ENCODE peak calls at places on chromosomes 3 and 15, in six cellular contexts. P, O, R, G, N and U are unnamed samples.

GRCh38 chr3:195106418-195106906 is 164.5 kb downstream of the XXYLT1 start:
- DNase-seq in P (peak; percentile 71), G (peak; percentile 94), N (peak; percentile 53), R (no peak), O (peak; percentile 25), U (no peak)

GRCh38 chr3:197792019-197792647 is 1.1 kb downstream of the LRCH3 start:
- DNase-seq in N (peak; percentile 42), O (no peak), R (no peak), G (no peak), P (peak; percentile 23), U (no peak)

GRCh38 chr3:133964547-133964946 is 65.2 kb downstream of the SLCO2A1 start:
- DNase-seq in O (peak; percentile 19), P (no peak), R (no peak), G (peak; percentile 40), N (no peak), U (no peak)

GRCh38 chr15:40844543-40844981 is 714 bp downstream of the SPINT1 start:
- DNase-seq in N (no peak), G (peak; percentile 87), P (peak; percentile 31), O (no peak), R (no peak), U (no peak)

GRCh38 chr3:17798000-17798399 is 55.6 kb upstream of the TBC1D5 start:
- DNase-seq in G (no peak), P (no peak), N (no peak), O (no peak), R (no peak), U (no peak)

GRCh38 chr3:25468866-25469319 is 40.8 kb downstream of the RARB start:
- DNase-seq in G (peak; percentile 81), N (peak; percentile 75), O (no peak), P (no peak), R (peak; percentile 72), U (peak; percentile 74)

GRCh38 chr15:77191230-77191834 is 120.4 kb upstream of the TSPAN3 start:
- DNase-seq in P (no peak), O (no peak), N (no peak), G (no peak), R (no peak), U (no peak)

GRCh38 chr3:42090973-42091731 is at the start of gene TRAK1:
- DNase-seq in O (peak; percentile 95), P (no peak), N (peak; percentile 62), G (peak; percentile 39), R (peak; percentile 78), U (no peak)

GRCh38 chr3:140081836-140082331 is 146.9 kb downstream of the CLSTN2 start:
- DNase-seq in N (no peak), G (no peak), P (no peak), R (no peak), O (no peak), U (no peak)

GRCh38 chr3:11733914-11734313 is 90.2 kb upstream of the VGLL4 start:
- DNase-seq in N (no peak), R (no peak), O (no peak), P (no peak), G (no peak), U (no peak)

GRCh38 chr3:112149136-112149535 is 16.1 kb upstream of the GCSAM start:
- DNase-seq in O (peak; percentile 93), N (peak; percentile 10), G (no peak), R (no peak), P (no peak), U (no peak)

GRCh38 chr15:52334491-52335160 is 39.0 kb upstream of the MYO5C start:
- DNase-seq in P (no peak), N (no peak), O (peak; percentile 91), R (no peak), G (no peak), U (no peak)

GRCh38 chr15:80019168-80019745 is 40.2 kb upstream of the ZFAND6 start:
- DNase-seq in O (no peak), N (no peak), R (no peak), G (no peak), P (no peak), U (no peak)

GRCh38 chr15:63308947-63309346 is 31.5 kb downstream of the APH1B start:
- DNase-seq in O (no peak), N (no peak), G (no peak), P (no peak), R (no peak), U (no peak)

GRCh38 chr3:114408763-114409162 is 114.9 kb downstream of the TIGIT start:
- DNase-seq in O (no peak), N (peak; percentile 35), G (no peak), R (no peak), P (no peak), U (no peak)

GRCh38 chr15:98213346-98213979 is 253.0 kb downstream of the ARRDC4 start:
- DNase-seq in N (no peak), G (no peak), R (no peak), O (no peak), P (no peak), U (no peak)

GRCh38 chr15:88382482-88382983 is 84.7 kb downstream of the MRPL46 start:
- DNase-seq in G (no peak), R (no peak), N (no peak), P (no peak), O (peak; percentile 13), U (no peak)

GRCh38 chr3:105355355-105356063 is 11.2 kb upstream of the ALCAM start:
- DNase-seq in O (peak; percentile 44), R (no peak), G (no peak), P (no peak), N (peak; percentile 34), U (no peak)

GRCh38 chr15:96882361-96882760 is 551.9 kb downstream of the NR2F2 start:
- DNase-seq in O (no peak), N (peak; percentile 10), R (no peak), G (no peak), P (no peak), U (no peak)

GRCh38 chr15:101437209-101437608 is 52.3 kb downstream of the PCSK6 start:
- DNase-seq in N (no peak), O (no peak), G (no peak), R (no peak), P (no peak), U (no peak)

GRCh38 chr3:37139567-37140052 is 34.8 kb downstream of the LRRFIP2 start:
- DNase-seq in O (no peak), P (no peak), N (no peak), R (no peak), G (no peak), U (no peak)

GRCh38 chr15:61195116-61196002 is 33.7 kb downstream of the RORA start:
- DNase-seq in P (no peak), G (no peak), N (peak; percentile 63), O (peak; percentile 17), R (peak; percentile 8), U (no peak)

GRCh38 chr15:61951949-61952348 is 108.3 kb downstream of the VPS13C start:
- DNase-seq in O (no peak), P (no peak), G (no peak), R (no peak), N (no peak), U (no peak)

DNA sequence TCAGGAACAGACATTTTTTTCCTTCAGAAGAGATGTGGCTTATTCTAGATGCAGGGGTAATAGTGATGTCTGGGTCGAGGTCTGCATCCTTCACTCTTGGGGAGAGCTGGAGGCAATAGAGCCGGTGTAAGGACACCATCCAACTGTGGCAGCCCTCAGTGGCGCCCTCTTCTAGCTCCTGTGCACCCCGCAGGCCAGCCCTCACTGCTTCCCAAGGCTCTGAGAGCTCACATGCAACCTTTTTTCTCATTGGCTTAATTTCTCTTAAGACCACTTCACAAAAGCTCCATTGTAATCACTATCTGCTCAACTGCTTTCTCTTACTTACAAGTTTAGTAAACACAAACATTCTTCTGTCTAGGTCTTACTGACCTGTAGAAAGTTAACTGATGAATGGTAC is 3.9 kb upstream of the VPS8 start:
- DNase-seq in P (no peak), N (no peak), G (no peak), O (no peak), R (no peak), U (no peak)
- TF ChIP-seq CTCF in P (peak; percentile 15), N (peak; percentile 27), G (no peak), O (peak; percentile 19), R (peak; percentile 32), U (no peak)

DNA sequence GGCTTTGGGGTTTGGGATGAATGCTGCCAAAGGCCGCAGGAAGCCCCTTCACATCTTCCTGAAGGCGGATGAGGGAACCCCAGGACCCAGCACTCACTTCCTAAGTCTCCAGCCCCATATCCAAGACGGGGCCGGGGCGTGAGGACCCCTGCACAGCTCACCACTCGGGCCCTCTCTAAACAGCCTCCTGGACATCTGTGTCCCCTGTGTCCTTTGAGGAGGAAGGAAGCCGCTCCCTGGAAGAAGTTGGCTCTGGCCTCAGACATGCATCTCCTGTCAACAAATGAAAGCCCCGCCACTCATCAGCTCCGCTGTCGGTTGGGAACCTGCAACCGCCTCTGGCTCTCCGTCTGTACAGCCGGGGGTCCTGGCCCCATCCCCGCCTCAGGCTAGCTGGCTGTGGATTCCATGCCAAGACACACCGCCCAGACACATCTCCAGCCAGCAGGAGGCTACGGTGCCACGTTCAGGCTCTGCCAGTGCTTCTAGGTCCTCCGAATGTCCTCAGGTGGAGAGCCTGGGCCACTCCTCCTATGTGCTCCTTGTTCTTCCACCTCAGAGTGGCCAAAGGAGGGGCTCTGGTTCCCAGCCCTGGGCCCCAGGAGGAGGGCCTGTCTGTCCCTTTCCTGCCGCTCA is 140.0 kb upstream of the MEF2A start:
- DNase-seq in R (no peak), G (peak; percentile 59), N (no peak), P (no peak), O (peak; percentile 24), U (no peak)
- TF ChIP-seq CTCF in R (peak; percentile 4), G (no peak), N (peak; percentile 10), P (no peak), O (peak; percentile 46), U (peak; percentile 5)

DNA sequence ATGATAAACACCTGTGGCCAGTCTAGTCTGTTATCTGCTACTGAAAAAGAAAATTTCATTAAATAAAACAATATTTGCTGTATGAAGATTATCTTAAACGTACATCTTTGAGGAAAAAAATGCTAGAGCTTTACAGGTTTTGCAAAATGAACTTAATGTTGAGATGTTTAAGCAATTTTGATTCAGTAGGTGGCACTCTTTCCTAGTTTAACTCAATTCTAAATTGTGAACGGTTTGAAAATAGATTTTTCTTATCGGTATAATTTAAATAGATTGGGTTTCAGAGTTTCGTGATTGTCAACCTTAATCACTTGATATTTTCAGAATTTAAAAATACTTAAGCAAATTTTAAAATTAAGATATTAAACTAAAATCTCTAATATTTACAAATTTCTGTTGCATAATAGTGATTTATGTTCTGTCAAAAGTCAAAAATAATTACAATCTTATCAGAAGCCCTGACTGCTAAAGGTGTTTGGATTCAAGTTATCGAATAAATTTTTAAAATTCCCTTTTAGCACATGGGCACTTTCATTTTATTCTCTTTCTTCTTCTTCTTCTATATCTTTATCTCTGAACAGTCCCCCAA is 7.0 kb upstream of the RNF111 start:
- DNase-seq in R (no peak), N (peak; percentile 64), G (no peak), O (no peak), P (no peak), U (no peak)
- TF ChIP-seq CTCF in R (peak; percentile 40), N (peak; percentile 55), G (peak; percentile 33), O (peak; percentile 50), P (peak; percentile 61), U (peak; percentile 43)

GRCh38 chr3:61634678-61635077 is 73.3 kb downstream of the PTPRG start:
- DNase-seq in G (no peak), N (no peak), R (no peak), O (no peak), P (no peak), U (no peak)

GRCh38 chr3:61629442-61629841 is 68.1 kb downstream of the PTPRG start:
- DNase-seq in G (no peak), O (no peak), N (no peak), R (no peak), P (no peak), U (no peak)

GRCh38 chr3:61632568-61633175 is 71.3 kb downstream of the PTPRG start:
- DNase-seq in N (peak; percentile 26), O (no peak), P (no peak), R (no peak), G (no peak), U (no peak)

GRCh38 chr3:61628636-61629035 is 67.3 kb downstream of the PTPRG start:
- DNase-seq in G (no peak), P (no peak), N (no peak), R (no peak), O (no peak), U (no peak)

GRCh38 chr3:61631108-61631769 is 69.9 kb downstream of the PTPRG start:
- DNase-seq in O (no peak), R (no peak), G (no peak), N (no peak), P (no peak), U (no peak)
- TF ChIP-seq CTCF in O (no peak), R (no peak), G (no peak), N (no peak), P (no peak), U (no peak)